ENCODE peak calls at places on chromosomes 3 and 15, in six cellular contexts. Y is HepG2, S is A549, N is K562, A is endothelial cell of umbilical vein, G is GM12878. W is an unnamed sample.

GRCh38 chr3:56790016-56790950 is 11.5 kb downstream of the ARHGEF3 start:
- DNase-seq in Y (no peak), S (no peak), N (no peak), A (no peak), G (no peak), W (no peak)

GRCh38 chr3:134874737-134875413 is 79.8 kb downstream of the EPHB1 start:
- DNase-seq in Y (peak), S (no peak), N (no peak), A (no peak), G (no peak), W (no peak)

GRCh38 chr3:172217877-172218276 is 178.5 kb downstream of the FNDC3B start:
- DNase-seq in Y (no peak), S (no peak), N (no peak), A (peak), G (no peak), W (no peak)

GRCh38 chr3:141308588-141309218 is 59.6 kb upstream of the ZBTB38 start:
- DNase-seq in Y (peak), S (peak), N (peak), A (peak), G (no peak), W (no peak)

GRCh38 chr15:39040861-39041260 is 476.2 kb upstream of the RASGRP1 start:
- DNase-seq in Y (no peak), S (no peak), N (no peak), A (no peak), G (no peak), W (no peak)

GRCh38 chr15:93130111-93130510 is 41.1 kb upstream of the RGMA start:
- DNase-seq in Y (no peak), S (no peak), N (no peak), A (no peak), G (no peak), W (no peak)

GRCh38 chr3:76044601-76045600 is 259.6 kb upstream of the ZNF717 start:
- DNase-seq in Y (no peak), S (peak), N (no peak), A (no peak), G (no peak), W (peak)

GRCh38 chr3:15809313-15809712 is 11.5 kb upstream of the ANKRD28 start:
- DNase-seq in Y (no peak), S (no peak), N (no peak), A (peak), G (no peak), W (no peak)

GRCh38 chr15:98734472-98735284 is 86.3 kb downstream of the IGF1R start:
- DNase-seq in Y (peak), S (no peak), N (no peak), A (no peak), G (no peak), W (peak)

GRCh38 chr15:84731774-84732173 is 15.8 kb upstream of the SEC11A start:
- DNase-seq in Y (no peak), S (no peak), N (no peak), A (no peak), G (no peak), W (no peak)

GRCh38 chr3:54197509-54197908 is 75.2 kb downstream of the CACNA2D3 start:
- DNase-seq in Y (no peak), S (no peak), N (no peak), A (no peak), G (no peak), W (no peak)

GRCh38 chr15:63246691-63247464 is 30.5 kb upstream of the APH1B start:
- DNase-seq in Y (peak), S (peak), N (no peak), A (no peak), G (no peak), W (peak)

GRCh38 chr3:16243706-16244490 is 20.8 kb downstream of the DPH3 start:
- DNase-seq in Y (no peak), S (no peak), N (no peak), A (peak), G (no peak), W (no peak)

GRCh38 chr3:38168151-38168987 is 3.0 kb downstream of the OXSR1 start:
- DNase-seq in Y (no peak), S (no peak), N (no peak), A (no peak), G (no peak), W (no peak)

GRCh38 chr3:90091557-90091956 is 984.1 kb downstream of the EPHA3 start:
- DNase-seq in Y (peak), S (peak), N (no peak), A (no peak), G (no peak), W (peak)

GRCh38 chr3:190504354-190505125 is 9.3 kb upstream of the IL1RAP start:
- DNase-seq in Y (peak), S (no peak), N (no peak), A (peak), G (no peak), W (peak)

GRCh38 chr3:134407247-134407640 is 33.0 kb upstream of the AMOTL2 start:
- DNase-seq in Y (no peak), S (no peak), N (no peak), A (no peak), G (no peak), W (no peak)

GRCh38 chr3:113677745-113678144 is 18.7 kb downstream of the USF3 start:
- DNase-seq in Y (no peak), S (no peak), N (no peak), A (no peak), G (no peak), W (no peak)

GRCh38 chr3:69009559-69010410 is 3.7 kb downstream of the EOGT start:
- DNase-seq in Y (no peak), S (no peak), N (no peak), A (peak), G (no peak), W (no peak)

GRCh38 chr3:184815046-184815930 is 3.3 kb downstream of the VPS8 start:
- DNase-seq in Y (no peak), S (no peak), N (no peak), A (no peak), G (no peak), W (peak)

GRCh38 chr3:81531846-81532245 is 229.6 kb downstream of the GBE1 start:
- DNase-seq in Y (no peak), S (no peak), N (no peak), A (no peak), G (no peak), W (no peak)

GRCh38 chr3:127211118-127212060 is 18.5 kb downstream of the PRR23E start:
- DNase-seq in Y (no peak), S (no peak), N (no peak), A (no peak), G (no peak), W (no peak)

GRCh38 chr3:25820372-25820771 is 30.5 kb downstream of the OXSM start:
- DNase-seq in Y (no peak), S (no peak), N (no peak), A (peak), G (no peak), W (no peak)

GRCh38 chr3:40191850-40192448 is 117.6 kb upstream of the EIF1B start:
- DNase-seq in Y (peak), S (peak), N (peak), A (peak), G (no peak), W (peak)

GRCh38 chr15:68553594-68553993 is 25.2 kb upstream of the CORO2B start:
- DNase-seq in Y (no peak), S (no peak), N (no peak), A (no peak), G (no peak), W (no peak)

GRCh38 chr3:115709135-115709534 is 85.8 kb downstream of the GAP43 start:
- DNase-seq in Y (no peak), S (no peak), N (no peak), A (no peak), G (no peak), W (no peak)
- TF ChIP-seq MAX in Y (no peak), S (no peak), N (no peak), A (no peak), G (no peak), W (no peak)

GRCh38 chr3:111165411-111165810 is 93.8 kb downstream of the NECTIN3 start:
- DNase-seq in Y (no peak), S (no peak), N (no peak), A (no peak), G (no peak), W (no peak)

GRCh38 chr3:111159391-111159790 is 87.8 kb downstream of the NECTIN3 start:
- DNase-seq in Y (no peak), S (no peak), N (no peak), A (no peak), G (no peak), W (no peak)

DNA sequence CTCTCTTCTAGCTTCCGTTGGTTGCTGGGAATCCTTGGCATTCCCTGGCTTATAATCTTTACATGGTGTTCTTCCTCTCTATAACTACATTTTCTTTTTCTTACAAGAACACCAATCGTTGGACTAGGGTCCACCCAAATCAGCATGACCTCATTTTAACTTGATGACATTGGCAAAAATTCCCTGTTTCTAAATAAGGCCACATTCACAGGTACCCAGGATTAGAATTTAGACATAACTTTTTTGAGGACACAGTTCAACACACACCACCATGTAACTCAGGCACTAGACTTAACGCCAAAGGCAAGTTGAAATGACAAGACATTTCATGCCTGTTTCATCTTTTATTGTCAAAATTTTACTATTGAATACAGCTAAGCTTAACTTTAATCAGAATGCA is 93.0 kb downstream of the NECTIN3 start:
- DNase-seq in Y (no peak), S (no peak), N (no peak), A (no peak), G (no peak), W (no peak)
- H3K4me3 ChIP-seq in Y (no peak), S (no peak), N (no peak), A (no peak), G (no peak), W (no peak)

GRCh38 chr3:169173231-169173630 is 490.3 kb downstream of the MECOM start:
- DNase-seq in Y (no peak), S (no peak), N (no peak), A (no peak), G (no peak), W (no peak)
- TF ChIP-seq MYC in Y (no peak), S (no peak), N (no peak), A (no peak), G (no peak), W (no peak)

GRCh38 chr3:129238945-129239705 is 10.3 kb upstream of the COPG1 start:
- DNase-seq in Y (no peak), S (peak), N (peak), A (no peak), G (no peak), W (no peak)
- TF ChIP-seq MAX in Y (no peak), S (no peak), N (no peak), A (no peak), G (no peak), W (no peak)

GRCh38 chr3:44464509-44464908 is 13.0 kb downstream of the ZNF445 start:
- DNase-seq in Y (no peak), S (no peak), N (no peak), A (no peak), G (no peak), W (no peak)

GRCh38 chr3:44469914-44470313 is 7.6 kb downstream of the ZNF445 start:
- DNase-seq in Y (no peak), S (no peak), N (no peak), A (no peak), G (no peak), W (no peak)

GRCh38 chr3:44467241-44467640 is 10.2 kb downstream of the ZNF445 start:
- DNase-seq in Y (no peak), S (no peak), N (no peak), A (peak), G (no peak), W (no peak)

GRCh38 chr3:44468572-44469520 is 8.6 kb downstream of the ZNF445 start:
- DNase-seq in Y (no peak), S (no peak), N (peak), A (no peak), G (no peak), W (peak)
- H3K4me3 ChIP-seq in Y (no peak), S (no peak), N (no peak), A (no peak), G (no peak), W (no peak)

GRCh38 chr3:11636372-11636760 is 7.3 kb downstream of the VGLL4 start:
- DNase-seq in Y (no peak), S (no peak), N (no peak), A (no peak), G (no peak), W (no peak)
- TF ChIP-seq MYC in Y (no peak), S (no peak), N (no peak), A (no peak), G (no peak), W (no peak)

DNA sequence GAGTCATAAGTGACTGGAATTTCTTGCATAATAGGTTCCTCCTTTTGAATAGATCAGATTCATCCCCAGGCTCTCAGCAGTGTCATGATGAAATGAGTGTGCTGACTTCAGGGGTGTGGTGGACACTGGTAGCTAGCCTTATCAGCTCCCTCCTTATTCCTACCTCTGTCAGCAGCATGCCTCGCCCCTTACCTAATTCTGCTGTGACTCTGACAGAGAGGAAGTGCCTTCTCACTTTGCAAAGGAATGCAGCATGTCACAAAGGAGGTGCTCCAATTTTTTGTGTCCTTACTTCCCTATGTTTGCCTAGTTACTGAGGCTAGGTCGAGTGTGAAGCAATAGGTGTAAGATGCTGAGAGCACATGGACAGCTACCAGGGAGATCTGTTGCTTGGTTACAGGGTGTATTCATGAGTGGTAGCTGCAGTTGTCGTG is 90.6 kb downstream of the TNFAIP8L3 start:
- DNase-seq in Y (no peak), S (peak), N (peak), A (no peak), G (no peak), W (peak)
- TF ChIP-seq MAX in Y (no peak), S (no peak), N (peak), A (no peak), G (no peak), W (no peak)

GRCh38 chr3:131082246-131082645 is 55.6 kb downstream of the NEK11 start:
- DNase-seq in Y (no peak), S (no peak), N (no peak), A (no peak), G (no peak), W (no peak)

GRCh38 chr3:131075632-131076328 is 49.1 kb downstream of the NEK11 start:
- DNase-seq in Y (no peak), S (no peak), N (no peak), A (no peak), G (no peak), W (no peak)

GRCh38 chr3:131081224-131081623 is 54.5 kb downstream of the NEK11 start:
- DNase-seq in Y (no peak), S (no peak), N (no peak), A (no peak), G (no peak), W (no peak)

GRCh38 chr3:131072845-131073244 is 46.2 kb downstream of the NEK11 start:
- DNase-seq in Y (no peak), S (no peak), N (peak), A (no peak), G (no peak), W (peak)

GRCh38 chr3:131077904-131078303 is 51.2 kb downstream of the NEK11 start:
- DNase-seq in Y (no peak), S (no peak), N (no peak), A (no peak), G (no peak), W (no peak)
- H3K4me3 ChIP-seq in Y (no peak), S (no peak), N (no peak), A (no peak), G (no peak), W (no peak)

GRCh38 chr3:151890721-151891141 is 17.3 kb downstream of the SUCNR1 start:
- DNase-seq in Y (no peak), S (peak), N (no peak), A (no peak), G (no peak), W (peak)
- TF ChIP-seq MYC in Y (no peak), S (no peak), N (no peak), A (no peak), G (no peak), W (no peak)

DNA sequence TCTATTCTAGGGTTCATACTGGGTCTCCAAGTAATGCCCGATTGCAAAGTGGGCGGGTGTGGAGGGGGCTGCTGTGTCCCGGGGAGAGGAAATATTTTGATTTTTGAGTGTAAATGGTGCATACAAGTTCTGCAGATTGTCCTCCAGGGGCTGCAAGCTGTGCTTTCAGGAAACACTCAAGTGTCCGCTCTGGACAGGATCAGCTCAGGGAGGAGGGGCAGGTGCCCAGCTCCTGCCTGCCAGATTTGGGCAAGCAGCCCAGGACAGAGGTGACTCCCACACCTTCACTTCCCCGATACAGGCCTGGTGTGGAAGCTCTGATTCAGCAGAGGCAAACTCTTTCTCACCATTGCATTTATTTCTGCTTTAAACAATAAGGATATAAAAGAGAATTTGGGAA is 142.7 kb downstream of the ALDH1A2 start:
- DNase-seq in Y (no peak), S (peak), N (no peak), A (peak), G (no peak), W (no peak)
- TF ChIP-seq MAX in Y (no peak), S (no peak), N (no peak), A (no peak), G (no peak), W (no peak)